ENCODE peak calls at places on chromosomes 7 and 10, in eight cellular contexts. One of them, this sample, is unnamed.

GRCh38 chr10:78688221-78688944 is 380.4 kb upstream of the ZMIZ1 start:
- DNase-seq in stimulated activated naive CD4-positive, alpha-beta T cell: no peak
- DNase-seq in LoVo: no peak
- DNase-seq in KG1: no peak
- DNase-seq in renal cortical epithelial cell: no peak
- DNase-seq in activated T-helper 1 cell treated with anti-CD3 and anti-CD28 coated beads, Interleukin-2, amount 50 U/mL, for 16 hours: no peak
- DNase-seq in activated CD8-positive, alpha-beta memory T cell treated with anti-CD3 and anti-CD28 coated beads for 24 hours: no peak
- DNase-seq in thoracic aorta: no peak
- DNase-seq in this sample: no peak

GRCh38 chr10:6178581-6178980 is 24.2 kb upstream of the PFKFB3 start:
- DNase-seq in renal cortical epithelial cell: no peak
- DNase-seq in LoVo: no peak
- DNase-seq in KG1: no peak
- DNase-seq in thoracic aorta: no peak
- DNase-seq in activated T-helper 1 cell treated with anti-CD3 and anti-CD28 coated beads, Interleukin-2, amount 50 U/mL, for 16 hours: no peak
- DNase-seq in stimulated activated naive CD4-positive, alpha-beta T cell: no peak
- DNase-seq in activated CD8-positive, alpha-beta memory T cell treated with anti-CD3 and anti-CD28 coated beads for 24 hours: no peak
- DNase-seq in this sample: no peak

GRCh38 chr7:130941322-130942210 is 207.6 kb upstream of the KLF14 start:
- DNase-seq in thoracic aorta: no peak
- DNase-seq in activated CD8-positive, alpha-beta memory T cell treated with anti-CD3 and anti-CD28 coated beads for 24 hours: no peak
- DNase-seq in activated T-helper 1 cell treated with anti-CD3 and anti-CD28 coated beads, Interleukin-2, amount 50 U/mL, for 16 hours: no peak
- DNase-seq in stimulated activated naive CD4-positive, alpha-beta T cell: no peak
- DNase-seq in LoVo: no peak
- DNase-seq in KG1: no peak
- DNase-seq in renal cortical epithelial cell: peak; percentile 75
- DNase-seq in this sample: no peak

GRCh38 chr7:50470250-50471163 is 20.4 kb upstream of the FIGNL1 start:
- DNase-seq in stimulated activated naive CD4-positive, alpha-beta T cell: no peak
- DNase-seq in renal cortical epithelial cell: no peak
- DNase-seq in activated CD8-positive, alpha-beta memory T cell treated with anti-CD3 and anti-CD28 coated beads for 24 hours: no peak
- DNase-seq in LoVo: no peak
- DNase-seq in KG1: no peak
- DNase-seq in thoracic aorta: no peak
- DNase-seq in activated T-helper 1 cell treated with anti-CD3 and anti-CD28 coated beads, Interleukin-2, amount 50 U/mL, for 16 hours: no peak
- DNase-seq in this sample: no peak

GRCh38 chr7:101590663-101591435 is 38.2 kb downstream of the MYL10 start:
- DNase-seq in thoracic aorta: no peak
- DNase-seq in renal cortical epithelial cell: no peak
- DNase-seq in LoVo: no peak
- DNase-seq in stimulated activated naive CD4-positive, alpha-beta T cell: no peak
- DNase-seq in activated CD8-positive, alpha-beta memory T cell treated with anti-CD3 and anti-CD28 coated beads for 24 hours: peak; percentile 33
- DNase-seq in activated T-helper 1 cell treated with anti-CD3 and anti-CD28 coated beads, Interleukin-2, amount 50 U/mL, for 16 hours: no peak
- DNase-seq in KG1: no peak
- DNase-seq in this sample: no peak

GRCh38 chr10:24446739-24447138 is 237.8 kb downstream of the KIAA1217 start:
- DNase-seq in renal cortical epithelial cell: peak; percentile 84
- DNase-seq in activated CD8-positive, alpha-beta memory T cell treated with anti-CD3 and anti-CD28 coated beads for 24 hours: no peak
- DNase-seq in KG1: no peak
- DNase-seq in thoracic aorta: no peak
- DNase-seq in LoVo: peak; percentile 8
- DNase-seq in activated T-helper 1 cell treated with anti-CD3 and anti-CD28 coated beads, Interleukin-2, amount 50 U/mL, for 16 hours: no peak
- DNase-seq in stimulated activated naive CD4-positive, alpha-beta T cell: no peak
- DNase-seq in this sample: no peak

GRCh38 chr10:33509231-33509871 is 174.9 kb upstream of the NRP1 start:
- DNase-seq in renal cortical epithelial cell: peak; percentile 97
- DNase-seq in stimulated activated naive CD4-positive, alpha-beta T cell: no peak
- DNase-seq in LoVo: peak; percentile 87
- DNase-seq in activated CD8-positive, alpha-beta memory T cell treated with anti-CD3 and anti-CD28 coated beads for 24 hours: no peak
- DNase-seq in KG1: peak; percentile 31
- DNase-seq in thoracic aorta: peak; percentile 27
- DNase-seq in activated T-helper 1 cell treated with anti-CD3 and anti-CD28 coated beads, Interleukin-2, amount 50 U/mL, for 16 hours: no peak
- DNase-seq in this sample: no peak

GRCh38 chr7:2010101-2010500 is 222.6 kb downstream of the MAD1L1 start:
- DNase-seq in LoVo: no peak
- DNase-seq in KG1: no peak
- DNase-seq in renal cortical epithelial cell: no peak
- DNase-seq in stimulated activated naive CD4-positive, alpha-beta T cell: no peak
- DNase-seq in activated T-helper 1 cell treated with anti-CD3 and anti-CD28 coated beads, Interleukin-2, amount 50 U/mL, for 16 hours: no peak
- DNase-seq in thoracic aorta: no peak
- DNase-seq in activated CD8-positive, alpha-beta memory T cell treated with anti-CD3 and anti-CD28 coated beads for 24 hours: no peak
- DNase-seq in this sample: no peak

GRCh38 chr10:62858364-62858763 is 42.2 kb upstream of the EGR2 start:
- DNase-seq in renal cortical epithelial cell: no peak
- DNase-seq in KG1: no peak
- DNase-seq in LoVo: no peak
- DNase-seq in activated T-helper 1 cell treated with anti-CD3 and anti-CD28 coated beads, Interleukin-2, amount 50 U/mL, for 16 hours: no peak
- DNase-seq in thoracic aorta: no peak
- DNase-seq in activated CD8-positive, alpha-beta memory T cell treated with anti-CD3 and anti-CD28 coated beads for 24 hours: no peak
- DNase-seq in stimulated activated naive CD4-positive, alpha-beta T cell: no peak
- DNase-seq in this sample: no peak

GRCh38 chr10:73789659-73790055 is 4.3 kb downstream of the ZSWIM8 start:
- DNase-seq in activated CD8-positive, alpha-beta memory T cell treated with anti-CD3 and anti-CD28 coated beads for 24 hours: no peak
- DNase-seq in LoVo: no peak
- DNase-seq in KG1: no peak
- DNase-seq in thoracic aorta: no peak
- DNase-seq in renal cortical epithelial cell: no peak
- DNase-seq in stimulated activated naive CD4-positive, alpha-beta T cell: no peak
- DNase-seq in activated T-helper 1 cell treated with anti-CD3 and anti-CD28 coated beads, Interleukin-2, amount 50 U/mL, for 16 hours: no peak
- DNase-seq in this sample: no peak

GRCh38 chr7:36305648-36306047 is 84.0 kb upstream of the ANLN start:
- DNase-seq in thoracic aorta: no peak
- DNase-seq in renal cortical epithelial cell: no peak
- DNase-seq in KG1: no peak
- DNase-seq in LoVo: no peak
- DNase-seq in activated CD8-positive, alpha-beta memory T cell treated with anti-CD3 and anti-CD28 coated beads for 24 hours: peak; percentile 40
- DNase-seq in stimulated activated naive CD4-positive, alpha-beta T cell: no peak
- DNase-seq in activated T-helper 1 cell treated with anti-CD3 and anti-CD28 coated beads, Interleukin-2, amount 50 U/mL, for 16 hours: no peak
- DNase-seq in this sample: no peak

GRCh38 chr7:150874401-150875198 is 22.3 kb downstream of the AOC1 start:
- DNase-seq in renal cortical epithelial cell: no peak
- DNase-seq in stimulated activated naive CD4-positive, alpha-beta T cell: no peak
- DNase-seq in KG1: no peak
- DNase-seq in thoracic aorta: no peak
- DNase-seq in activated CD8-positive, alpha-beta memory T cell treated with anti-CD3 and anti-CD28 coated beads for 24 hours: no peak
- DNase-seq in activated T-helper 1 cell treated with anti-CD3 and anti-CD28 coated beads, Interleukin-2, amount 50 U/mL, for 16 hours: no peak
- DNase-seq in LoVo: no peak
- DNase-seq in this sample: no peak

GRCh38 chr10:80405035-80405434 is 3.3 kb upstream of the PRXL2A start:
- DNase-seq in activated CD8-positive, alpha-beta memory T cell treated with anti-CD3 and anti-CD28 coated beads for 24 hours: no peak
- DNase-seq in stimulated activated naive CD4-positive, alpha-beta T cell: no peak
- DNase-seq in activated T-helper 1 cell treated with anti-CD3 and anti-CD28 coated beads, Interleukin-2, amount 50 U/mL, for 16 hours: no peak
- DNase-seq in LoVo: no peak
- DNase-seq in renal cortical epithelial cell: no peak
- DNase-seq in thoracic aorta: no peak
- DNase-seq in KG1: no peak
- DNase-seq in this sample: no peak

GRCh38 chr7:118938845-118939244 is 714.3 kb downstream of the ANKRD7 start:
- DNase-seq in activated CD8-positive, alpha-beta memory T cell treated with anti-CD3 and anti-CD28 coated beads for 24 hours: no peak
- DNase-seq in KG1: no peak
- DNase-seq in thoracic aorta: no peak
- DNase-seq in stimulated activated naive CD4-positive, alpha-beta T cell: no peak
- DNase-seq in renal cortical epithelial cell: no peak
- DNase-seq in activated T-helper 1 cell treated with anti-CD3 and anti-CD28 coated beads, Interleukin-2, amount 50 U/mL, for 16 hours: no peak
- DNase-seq in LoVo: no peak
- DNase-seq in this sample: no peak

GRCh38 chr10:49634053-49634660 is 20.3 kb downstream of the CHAT start:
- DNase-seq in LoVo: no peak
- DNase-seq in activated T-helper 1 cell treated with anti-CD3 and anti-CD28 coated beads, Interleukin-2, amount 50 U/mL, for 16 hours: no peak
- DNase-seq in activated CD8-positive, alpha-beta memory T cell treated with anti-CD3 and anti-CD28 coated beads for 24 hours: no peak
- DNase-seq in renal cortical epithelial cell: no peak
- DNase-seq in thoracic aorta: no peak
- DNase-seq in KG1: no peak
- DNase-seq in stimulated activated naive CD4-positive, alpha-beta T cell: no peak
- DNase-seq in this sample: no peak

GRCh38 chr10:17980796-17981195 is 29.1 kb downstream of the SLC39A12 start:
- DNase-seq in activated CD8-positive, alpha-beta memory T cell treated with anti-CD3 and anti-CD28 coated beads for 24 hours: no peak
- DNase-seq in stimulated activated naive CD4-positive, alpha-beta T cell: no peak
- DNase-seq in LoVo: no peak
- DNase-seq in KG1: no peak
- DNase-seq in thoracic aorta: no peak
- DNase-seq in activated T-helper 1 cell treated with anti-CD3 and anti-CD28 coated beads, Interleukin-2, amount 50 U/mL, for 16 hours: no peak
- DNase-seq in renal cortical epithelial cell: no peak
- DNase-seq in this sample: no peak

GRCh38 chr7:30866939-30867338 is 44.7 kb upstream of the AQP1 start:
- DNase-seq in KG1: no peak
- DNase-seq in stimulated activated naive CD4-positive, alpha-beta T cell: no peak
- DNase-seq in activated T-helper 1 cell treated with anti-CD3 and anti-CD28 coated beads, Interleukin-2, amount 50 U/mL, for 16 hours: no peak
- DNase-seq in activated CD8-positive, alpha-beta memory T cell treated with anti-CD3 and anti-CD28 coated beads for 24 hours: no peak
- DNase-seq in renal cortical epithelial cell: peak; percentile 2
- DNase-seq in thoracic aorta: no peak
- DNase-seq in LoVo: no peak
- DNase-seq in this sample: no peak

GRCh38 chr10:36446873-36447272 is 678.5 kb upstream of the ANKRD30A start:
- DNase-seq in stimulated activated naive CD4-positive, alpha-beta T cell: no peak
- DNase-seq in thoracic aorta: no peak
- DNase-seq in LoVo: no peak
- DNase-seq in activated CD8-positive, alpha-beta memory T cell treated with anti-CD3 and anti-CD28 coated beads for 24 hours: no peak
- DNase-seq in renal cortical epithelial cell: peak; percentile 18
- DNase-seq in activated T-helper 1 cell treated with anti-CD3 and anti-CD28 coated beads, Interleukin-2, amount 50 U/mL, for 16 hours: no peak
- DNase-seq in KG1: no peak
- DNase-seq in this sample: no peak

GRCh38 chr10:82768040-82768439 is 893.0 kb downstream of the NRG3 start:
- DNase-seq in activated T-helper 1 cell treated with anti-CD3 and anti-CD28 coated beads, Interleukin-2, amount 50 U/mL, for 16 hours: no peak
- DNase-seq in KG1: no peak
- DNase-seq in LoVo: no peak
- DNase-seq in stimulated activated naive CD4-positive, alpha-beta T cell: no peak
- DNase-seq in thoracic aorta: no peak
- DNase-seq in activated CD8-positive, alpha-beta memory T cell treated with anti-CD3 and anti-CD28 coated beads for 24 hours: no peak
- DNase-seq in renal cortical epithelial cell: no peak
- DNase-seq in this sample: no peak